ENCODE peak calls at places on chromosome 1, in nine cellular contexts. D is IMR-90, G is fibroblast of lung, V is astrocyte, P is brain microvascular endothelial cell, H is psoas muscle, E is ovary, X is mammary epithelial cell, Q is thoracic aorta. M is an unnamed sample.
A peak's percentile ranks its signal among the peaks of the same experiment; 100 is the strongest.

GRCh38 chr1:13922440-13922839 is 222.5 kb downstream of the PRDM2 start:
- DNase-seq in Q (no peak), G (no peak), D (no peak), X (no peak), P (no peak), H (peak; percentile 52), V (no peak), E (no peak), M (no peak)

GRCh38 chr1:81467433-81467832 is 333.3 kb upstream of the ADGRL2 start:
- DNase-seq in H (no peak), D (no peak), X (no peak), P (no peak), G (no peak), V (no peak), Q (no peak), E (no peak), M (no peak)

GRCh38 chr1:200916152-200916551 is 21.5 kb downstream of the INAVA start:
- DNase-seq in E (no peak), X (no peak), H (no peak), G (no peak), V (no peak), P (no peak), Q (no peak), D (no peak), M (no peak)

GRCh38 chr1:173682174-173682573 is 12.5 kb upstream of the ANKRD45 start:
- DNase-seq in P (no peak), H (no peak), V (no peak), D (no peak), G (no peak), E (no peak), Q (no peak), X (no peak), M (no peak)

GRCh38 chr1:227543283-227544066 is 19.9 kb upstream of the ZNF678 start:
- DNase-seq in D (no peak), G (no peak), Q (no peak), H (no peak), X (no peak), P (no peak), V (no peak), E (no peak), M (no peak)

GRCh38 chr1:35288761-35289160 is 20.3 kb downstream of the ZMYM4 start:
- DNase-seq in D (peak; percentile 51), X (peak; percentile 43), V (peak; percentile 75), Q (no peak), E (no peak), H (no peak), G (peak; percentile 82), P (peak; percentile 40), M (no peak)

GRCh38 chr1:200042119-200042436 is 14.6 kb downstream of the NR5A2 start:
- DNase-seq in X (no peak), E (no peak), G (no peak), H (no peak), V (no peak), D (no peak), P (no peak), Q (no peak), M (no peak)

GRCh38 chr1:152679454-152679853 is 4.4 kb downstream of the LCE2C start:
- DNase-seq in X (no peak), V (no peak), P (no peak), H (no peak), D (no peak), E (no peak), G (no peak), Q (no peak), M (no peak)

GRCh38 chr1:67715819-67716218 is 30.8 kb downstream of the GADD45A start:
- DNase-seq in E (no peak), G (no peak), V (no peak), X (no peak), H (no peak), P (no peak), Q (no peak), D (no peak), M (no peak)

GRCh38 chr1:19361231-19362147 is 49.4 kb downstream of the SLC66A1 start:
- DNase-seq in D (peak; percentile 83), E (no peak), Q (no peak), P (peak; percentile 16), G (peak; percentile 51), H (no peak), V (peak; percentile 40), X (peak; percentile 98), M (peak; percentile 68)

DNA sequence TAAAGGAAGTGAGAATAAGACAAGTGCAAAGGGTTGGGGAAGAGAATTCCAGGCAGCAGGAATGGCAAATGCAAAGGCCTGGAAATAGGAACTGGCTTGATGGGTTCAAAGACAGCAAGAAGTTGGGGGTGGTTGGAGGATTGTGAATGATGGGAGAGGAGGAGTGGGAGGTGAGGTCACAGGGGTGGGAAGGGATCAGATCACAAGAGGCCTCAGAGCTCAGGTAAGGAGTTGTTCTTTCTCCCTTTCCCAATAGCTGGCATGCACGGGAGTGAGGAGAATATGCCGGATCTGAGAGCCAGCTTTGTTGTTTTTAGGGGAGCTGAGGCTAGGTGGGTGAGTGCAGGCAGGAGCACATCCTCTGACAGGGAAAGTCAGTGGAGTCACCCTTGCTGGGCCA is 94.0 kb upstream of the RAB3GAP2 start:
- DNase-seq in D (no peak), X (no peak), P (no peak), Q (no peak), G (no peak), H (no peak), E (no peak), V (no peak), M (no peak)
- H3K4me3 ChIP-seq in D (no peak overlapping the region), X (no peak overlapping the region), P (no peak overlapping the region), Q (no peak overlapping the region), G (no peak overlapping the region), H (no peak overlapping the region), E (no peak overlapping the region), V (no peak overlapping the region), M (no peak overlapping the region)

DNA sequence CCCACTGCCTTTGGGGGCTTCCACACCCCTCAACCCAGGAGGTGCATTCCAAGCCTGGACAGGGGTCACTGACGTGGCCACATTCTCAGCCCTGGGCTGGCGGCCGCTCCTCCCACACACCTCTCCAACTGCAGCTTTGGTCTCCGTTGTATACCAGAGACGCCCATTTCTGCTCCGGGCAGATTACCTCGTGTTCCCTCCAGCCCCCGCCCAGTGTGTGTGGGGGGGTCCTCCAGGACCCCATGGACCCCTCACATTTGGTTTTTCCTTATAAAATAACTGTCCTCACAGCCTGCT is 6.1 kb downstream of the RNF223 start:
- DNase-seq in V (no peak), H (no peak), D (no peak), E (no peak), X (no peak), G (no peak), Q (no peak), P (no peak), M (no peak)
- H3K4me3 ChIP-seq in V (no peak overlapping the region), H (no peak overlapping the region), D (no peak overlapping the region), E (no peak overlapping the region), X (no peak overlapping the region), G (no peak overlapping the region), Q (no peak overlapping the region), P (no peak overlapping the region), M (no peak overlapping the region)

GRCh38 chr1:11187458-11187857 is 1.7 kb upstream of the ANGPTL7 start:
- DNase-seq in G (no peak), X (no peak), D (no peak), P (no peak), H (no peak), E (no peak), Q (no peak), V (no peak), M (no peak)

GRCh38 chr1:11188858-11189451 is at the start of gene ANGPTL7:
- DNase-seq in Q (no peak), V (no peak), G (no peak), X (no peak), E (no peak), P (no peak), H (no peak), D (no peak), M (no peak)

GRCh38 chr1:11187936-11188335 is 1.2 kb upstream of the ANGPTL7 start:
- DNase-seq in D (no peak), V (no peak), G (no peak), Q (no peak), H (no peak), P (no peak), X (no peak), E (no peak), M (no peak)

GRCh38 chr1:11188381-11188780 is 774 bp upstream of the ANGPTL7 start:
- DNase-seq in H (no peak), E (no peak), G (no peak), P (no peak), X (no peak), D (no peak), V (no peak), Q (no peak), M (no peak)

DNA sequence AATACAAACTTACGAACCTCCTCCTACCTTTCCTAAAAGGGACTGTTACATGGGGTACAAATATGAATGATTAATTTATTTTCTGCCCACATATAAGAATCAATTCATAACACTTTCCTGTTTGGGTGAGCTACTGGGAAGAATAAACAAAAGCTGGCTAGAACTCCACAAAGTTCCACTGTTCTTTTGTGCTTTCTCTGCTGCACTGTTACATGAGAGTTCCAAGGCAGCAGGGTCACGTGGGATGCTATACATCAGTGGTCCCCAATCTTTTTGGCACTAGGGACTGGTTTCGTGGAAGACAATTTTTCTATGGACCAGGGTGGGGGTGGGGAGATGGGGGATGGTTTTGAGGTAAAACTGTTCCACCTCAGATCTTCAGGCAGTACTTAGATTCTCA is 2.2 kb upstream of the ANGPTL7 start:
- DNase-seq in H (no peak), V (no peak), Q (no peak), P (no peak), D (no peak), E (no peak), X (no peak), G (no peak), M (no peak)
- H3K4me3 ChIP-seq in H (no peak overlapping the region), V (no peak overlapping the region), Q (no peak overlapping the region), P (no peak overlapping the region), D (no peak overlapping the region), E (no peak overlapping the region), X (no peak overlapping the region), G (no peak overlapping the region), M (no peak overlapping the region)

DNA sequence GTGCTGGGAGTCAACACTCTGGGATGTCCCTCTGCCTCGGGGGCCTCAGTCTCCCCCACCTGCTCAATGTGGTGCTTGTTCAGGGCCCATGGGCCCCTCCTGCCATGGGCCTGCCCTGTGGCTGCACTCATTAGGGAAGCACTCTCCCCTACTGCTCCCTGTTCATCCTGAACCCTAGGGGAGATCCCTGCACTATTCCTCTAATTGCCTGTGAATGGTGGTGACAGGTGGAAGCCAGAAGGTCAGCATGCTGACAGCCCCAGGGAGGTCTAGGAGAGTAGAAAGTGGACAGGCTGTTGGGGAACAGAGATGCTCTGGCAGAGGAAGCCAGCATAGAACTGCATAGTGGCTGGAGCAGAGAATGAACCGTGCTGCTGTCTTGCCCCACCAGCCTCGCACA is 217.6 kb downstream of the TRABD2B start:
- DNase-seq in X (no peak), Q (no peak), D (no peak), P (no peak), H (no peak), G (no peak), V (no peak), E (no peak), M (no peak)
- H3K4me3 ChIP-seq in X (no peak overlapping the region), Q (no peak overlapping the region), D (no peak overlapping the region), P (no peak overlapping the region), H (no peak overlapping the region), G (no peak overlapping the region), V (no peak overlapping the region), E (no peak overlapping the region), M (no peak overlapping the region)

M was measured in MG63.